ENCODE peak calls at places on chromosomes 3 and 15, in eight cellular contexts. M is lower lobe of right lung; E is A549; D is effector memory CD4-positive, alpha-beta T cell; I is HepG2; Z is psoas muscle; X is SJCRH30; U is mammary epithelial cell. H is an unnamed sample.

GRCh38 chr3:155382396-155383042 is 89.0 kb upstream of the STRIT1 start:
- DNase-seq in M (peak; percentile 81), E (peak; percentile 75), D (no peak), I (peak; percentile 53), Z (peak; percentile 62), X (peak; percentile 74), U (peak; percentile 52), H (peak; percentile 60)

GRCh38 chr3:117278424-117279190 is 569.0 kb downstream of the TUSC7 start:
- DNase-seq in M (no peak), E (peak; percentile 90), D (no peak), I (peak; percentile 28), Z (no peak), X (no peak), U (no peak), H (no peak)

GRCh38 chr3:53164911-53165310 is 3.9 kb downstream of the PRKCD start:
- DNase-seq in M (no peak), E (no peak), D (no peak), I (no peak), Z (no peak), X (no peak), U (no peak), H (no peak)

GRCh38 chr3:55159711-55160110 is 231.9 kb upstream of the LRTM1 start:
- DNase-seq in M (no peak), E (no peak), D (no peak), I (no peak), Z (no peak), X (no peak), U (no peak), H (no peak)

GRCh38 chr3:142180761-142181362 is 31.5 kb upstream of the TFDP2 start:
- DNase-seq in M (no peak), E (peak; percentile 38), D (no peak), I (peak; percentile 28), Z (peak; percentile 16), X (peak; percentile 53), U (peak; percentile 1), H (no peak)

GRCh38 chr3:43248194-43248593 is 38.1 kb upstream of the SNRK start:
- DNase-seq in M (no peak), E (no peak), D (no peak), I (no peak), Z (no peak), X (no peak), U (no peak), H (no peak)

GRCh38 chr3:53802256-53802880 is 43.9 kb downstream of the CHDH start:
- DNase-seq in M (no peak), E (no peak), D (no peak), I (no peak), Z (no peak), X (no peak), U (no peak), H (no peak)

GRCh38 chr3:13461169-13462124 is 18.7 kb upstream of the HDAC11 start:
- DNase-seq in M (peak; percentile 78), E (peak; percentile 84), D (peak; percentile 61), I (peak; percentile 90), Z (peak; percentile 55), X (peak; percentile 63), U (no peak), H (peak; percentile 84)

GRCh38 chr3:29071077-29071634 is 209.7 kb upstream of the RBMS3 start:
- DNase-seq in M (no peak), E (no peak), D (no peak), I (no peak), Z (no peak), X (no peak), U (peak; percentile 60), H (no peak)

GRCh38 chr3:168539909-168540308 is 444.2 kb upstream of the GOLIM4 start:
- DNase-seq in M (no peak), E (no peak), D (no peak), I (no peak), Z (no peak), X (no peak), U (no peak), H (no peak)

GRCh38 chr3:120052685-120053084 is 41.6 kb downstream of the GSK3B start:
- DNase-seq in M (no peak), E (no peak), D (no peak), I (no peak), Z (no peak), X (no peak), U (no peak), H (no peak)

GRCh38 chr3:193342551-193342950 is 36.0 kb downstream of the ATP13A5 start:
- DNase-seq in M (no peak), E (no peak), D (no peak), I (no peak), Z (no peak), X (peak; percentile 59), U (no peak), H (no peak)

GRCh38 chr15:43441316-43441715 is 51.6 kb downstream of the TP53BP1 start:
- DNase-seq in M (no peak), E (peak; percentile 37), D (no peak), I (peak; percentile 3), Z (no peak), X (peak; percentile 24), U (no peak), H (no peak)

GRCh38 chr3:54243262-54243931 is 121.0 kb downstream of the CACNA2D3 start:
- DNase-seq in M (no peak), E (peak; percentile 4), D (no peak), I (peak; percentile 17), Z (no peak), X (no peak), U (no peak), H (no peak)

GRCh38 chr15:32649336-32649735 is 7.8 kb downstream of the SCG5 start:
- DNase-seq in M (no peak), E (peak; percentile 47), D (no peak), I (peak; percentile 63), Z (no peak), X (peak; percentile 47), U (no peak), H (no peak)

GRCh38 chr3:143433787-143434378 is 314.3 kb downstream of the CHST2 start:
- DNase-seq in M (no peak), E (peak; percentile 10), D (no peak), I (peak; percentile 4), Z (no peak), X (peak; percentile 34), U (no peak), H (no peak)

GRCh38 chr3:108090066-108090700 is 648 bp downstream of the CD47 start:
- DNase-seq in M (peak; percentile 61), E (peak; percentile 52), D (peak; percentile 29), I (no peak), Z (no peak), X (peak; percentile 63), U (peak; percentile 62), H (peak; percentile 47)

GRCh38 chr15:85858586-85859375 is 64.1 kb upstream of the KLHL25 start:
- DNase-seq in M (peak; percentile 73), E (peak; percentile 83), D (peak; percentile 44), I (peak; percentile 34), Z (peak; percentile 70), X (peak; percentile 85), U (peak; percentile 48), H (peak; percentile 85)

GRCh38 chr3:31448035-31448881 is 84.5 kb upstream of the STT3B start:
- DNase-seq in M (peak; percentile 50), E (peak; percentile 38), D (no peak), I (peak; percentile 53), Z (no peak), X (no peak), U (peak; percentile 27), H (no peak)

GRCh38 chr3:141659821-141660597 is 78.1 kb upstream of the RNF7 start:
- DNase-seq in M (peak; percentile 79), E (peak; percentile 26), D (no peak), I (no peak), Z (peak; percentile 72), X (peak; percentile 84), U (peak; percentile 37), H (peak; percentile 68)

DNA sequence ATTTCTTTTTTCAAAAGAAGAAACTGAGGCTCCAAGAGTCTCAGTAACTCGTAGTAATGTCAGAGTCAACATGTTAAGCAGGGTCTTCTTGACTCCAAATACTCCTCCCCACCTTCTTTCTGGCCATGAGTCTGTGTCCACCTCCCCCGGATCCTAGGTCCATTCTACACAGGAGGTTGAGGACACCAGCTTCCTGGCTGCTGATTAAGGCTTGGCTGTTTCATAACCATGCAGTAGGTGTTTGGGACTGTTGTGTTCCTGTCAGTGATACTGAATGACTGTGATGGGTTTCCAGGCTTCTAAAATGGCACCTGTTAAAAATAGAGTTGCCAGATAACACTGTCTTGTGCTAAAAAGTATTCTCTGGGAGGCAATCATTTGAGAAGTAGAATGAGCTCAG is 130.8 kb upstream of the IL12A start:
- DNase-seq in M (no peak), E (no peak), D (no peak), I (no peak), Z (no peak), X (no peak), U (no peak), H (no peak)
- H3K4me1 ChIP-seq in M (peaks cover 74% of the 10 kb centered on the region), E (peaks cover 44% of the 10 kb centered on the region), D (no peaks in the 10 kb centered on the region), I (no peaks in the 10 kb centered on the region), Z (peaks cover 63% of the 10 kb centered on the region), X (peaks cover 60% of the 10 kb centered on the region), U (peaks cover 78% of the 10 kb centered on the region), H (peaks cover 4% of the 10 kb centered on the region)

GRCh38 chr3:5213574-5213966 is 26.1 kb downstream of the EDEM1 start:
- DNase-seq in M (no peak), E (no peak), D (no peak), I (no peak), Z (no peak), X (no peak), U (no peak), H (no peak)
- H3K4me3 ChIP-seq in M (no peak overlapping the region), E (no peak overlapping the region), D (no peak overlapping the region), I (no peak overlapping the region), Z (no peak overlapping the region), X (no peak overlapping the region), U (no peak overlapping the region), H (no peak overlapping the region)

GRCh38 chr3:152656207-152657001 is 178.5 kb upstream of the P2RY1 start:
- DNase-seq in M (no peak), E (no peak), D (no peak), I (no peak), Z (no peak), X (no peak), U (no peak), H (no peak)
- H3K27ac ChIP-seq in M (no peak overlapping the region), E (no peak overlapping the region), D (no peak overlapping the region), I (no peak overlapping the region), Z (no peak overlapping the region), X (no peak overlapping the region), U (no peak overlapping the region), H (no peak overlapping the region)

GRCh38 chr15:90203922-90204321 is 2.8 kb downstream of the SEMA4B start:
- DNase-seq in M (no peak), E (no peak), D (no peak), I (no peak), Z (no peak), X (peak; percentile 69), U (no peak), H (peak; percentile 43)
- H3K4me1 ChIP-seq in M (peaks cover 23% of the 10 kb centered on the region), E (peaks cover 28% of the 10 kb centered on the region), D (peaks cover 20% of the 10 kb centered on the region), I (peaks cover 40% of the 10 kb centered on the region), Z (peaks cover 10% of the 10 kb centered on the region), X (peaks cover 3% of the 10 kb centered on the region), U (peaks cover 20% of the 10 kb centered on the region), H (peaks cover 66% of the 10 kb centered on the region)